ENCODE peak calls at places on chromosomes 6 and 20, in seven cellular contexts. F is esophagus muscularis mucosa, L is mammary epithelial cell, U is psoas muscle, K is prostate gland, G is cardiac muscle cell, P is PC-3. W is an unnamed sample.

GRCh38 chr6:102458990-102459389 is 1065.5 kb downstream of the GRIK2 start:
- DNase-seq in F (no peak), L (no peak), U (no peak), K (no peak), G (no peak), P (no peak), W (no peak)

GRCh38 chr6:41663558-41663957 is 25.3 kb downstream of the MDFI start:
- DNase-seq in F (no peak), L (no peak), U (no peak), K (no peak), G (no peak), P (no peak), W (no peak)

GRCh38 chr6:152312434-152312833 is 324.7 kb downstream of the SYNE1 start:
- DNase-seq in F (peak), L (no peak), U (no peak), K (no peak), G (no peak), P (no peak), W (no peak)

GRCh38 chr20:10360878-10361277 is 73.1 kb downstream of the MKKS start:
- DNase-seq in F (no peak), L (no peak), U (no peak), K (no peak), G (no peak), P (no peak), W (no peak)

GRCh38 chr6:126797981-126798380 is 320.5 kb upstream of the RSPO3 start:
- DNase-seq in F (no peak), L (no peak), U (no peak), K (no peak), G (no peak), P (no peak), W (no peak)

GRCh38 chr6:55758156-55758942 is 117.0 kb downstream of the BMP5 start:
- DNase-seq in F (no peak), L (peak), U (no peak), K (no peak), G (no peak), P (peak), W (no peak)

GRCh38 chr6:112085666-112086065 is 1.6 kb downstream of the TUBE1 start:
- DNase-seq in F (no peak), L (no peak), U (no peak), K (no peak), G (no peak), P (no peak), W (no peak)

GRCh38 chr20:20037960-20038359 is 14.3 kb downstream of the CRNKL1 start:
- DNase-seq in F (no peak), L (no peak), U (no peak), K (no peak), G (no peak), P (no peak), W (no peak)

GRCh38 chr6:53205778-53206177 is 57.1 kb upstream of the GCM1 start:
- DNase-seq in F (no peak), L (no peak), U (no peak), K (no peak), G (no peak), P (no peak), W (no peak)

GRCh38 chr20:53750827-53751393 is 157.3 kb upstream of the ZNF217 start:
- DNase-seq in F (no peak), L (no peak), U (no peak), K (peak), G (peak), P (peak), W (no peak)

GRCh38 chr20:3560578-3560977 is 89.8 kb downstream of the ATRN start:
- DNase-seq in F (no peak), L (peak), U (no peak), K (no peak), G (no peak), P (peak), W (no peak)

GRCh38 chr6:107264357-107264831 is 149.1 kb upstream of the BEND3 start:
- DNase-seq in F (no peak), L (peak), U (no peak), K (no peak), G (no peak), P (peak), W (no peak)

GRCh38 chr6:73774311-73774766 is 78.3 kb downstream of the CD109 start:
- DNase-seq in F (no peak), L (peak), U (no peak), K (no peak), G (peak), P (peak), W (peak)

GRCh38 chr6:113684382-113684901 is 172.7 kb upstream of the MARCKS start:
- DNase-seq in F (no peak), L (peak), U (no peak), K (no peak), G (no peak), P (peak), W (no peak)

GRCh38 chr6:131629656-131630055 is 1.6 kb upstream of the MED23 start:
- DNase-seq in F (no peak), L (peak), U (no peak), K (peak), G (no peak), P (peak), W (no peak)

GRCh38 chr6:134589512-134589911 is 271.6 kb upstream of the SGK1 start:
- DNase-seq in F (no peak), L (peak), U (no peak), K (no peak), G (no peak), P (peak), W (no peak)

GRCh38 chr6:6218246-6219085 is 102.0 kb downstream of the F13A1 start:
- DNase-seq in F (no peak), L (peak), U (peak), K (no peak), G (no peak), P (peak), W (no peak)

GRCh38 chr20:60177080-60177479 is 218.9 kb downstream of the CDH26 start:
- DNase-seq in F (no peak), L (no peak), U (no peak), K (no peak), G (no peak), P (no peak), W (no peak)

GRCh38 chr6:31727717-31728671 is 1.1 kb downstream of the DDAH2 start:
- DNase-seq in F (no peak), L (no peak), U (no peak), K (no peak), G (no peak), P (no peak), W (no peak)

GRCh38 chr6:127384007-127384406 is 40.6 kb upstream of the ECHDC1 start:
- DNase-seq in F (no peak), L (no peak), U (no peak), K (no peak), G (no peak), P (no peak), W (no peak)

GRCh38 chr6:106637051-106637717 is 7.8 kb downstream of the QRSL1 start:
- DNase-seq in F (no peak), L (no peak), U (no peak), K (no peak), G (no peak), P (no peak), W (no peak)

GRCh38 chr20:44209691-44210421 is 715 bp downstream of the OSER1 start:
- DNase-seq in F (no peak), L (no peak), U (peak), K (peak), G (peak), P (no peak), W (no peak)

GRCh38 chr20:49914310-49915117 is 815 bp downstream of the SPATA2 start:
- DNase-seq in F (no peak), L (peak), U (no peak), K (no peak), G (no peak), P (peak), W (no peak)

GRCh38 chr6:218153-219018 is 73.9 kb upstream of the DUSP22 start:
- DNase-seq in F (no peak), L (no peak), U (no peak), K (no peak), G (no peak), P (no peak), W (no peak)

GRCh38 chr20:38748863-38749153 is 548 bp downstream of the ACTR5 start:
- DNase-seq in F (no peak), L (no peak), U (no peak), K (peak), G (no peak), P (peak), W (no peak)

GRCh38 chr6:130670142-130670541 is 157.1 kb upstream of the SMLR1 start:
- DNase-seq in F (no peak), L (no peak), U (no peak), K (no peak), G (no peak), P (no peak), W (no peak)

GRCh38 chr6:105606871-105607421 is 204.1 kb upstream of the PREP start:
- DNase-seq in F (no peak), L (peak), U (no peak), K (no peak), G (no peak), P (no peak), W (no peak)

GRCh38 chr20:49286689-49287551 is 9.1 kb upstream of the ZNFX1 start:
- DNase-seq in F (no peak), L (no peak), U (no peak), K (no peak), G (no peak), P (peak), W (no peak)

GRCh38 chr6:6840831-6841263 is 252.3 kb downstream of the LY86 start:
- DNase-seq in F (no peak), L (no peak), U (no peak), K (no peak), G (no peak), P (no peak), W (no peak)

GRCh38 chr6:35687658-35688604 is 784 bp downstream of the FKBP5 start:
- DNase-seq in F (no peak), L (peak), U (peak), K (peak), G (peak), P (peak), W (no peak)

GRCh38 chr6:49570474-49571079 is 20.1 kb downstream of the C6orf141 start:
- DNase-seq in F (no peak), L (no peak), U (no peak), K (no peak), G (no peak), P (peak), W (no peak)
- TF ChIP-seq CTCF in F (no peak), L (peak), U (no peak), K (no peak), G (no peak), P (peak), W (no peak)

GRCh38 chr6:1625926-1626413 is 16.3 kb downstream of the FOXC1 start:
- DNase-seq in F (no peak), L (no peak), U (no peak), K (no peak), G (no peak), P (no peak), W (no peak)
- H3K27ac ChIP-seq in F (no peak), L (no peak), U (no peak), K (peak), G (no peak), P (no peak), W (peak)

GRCh38 chr6:13927203-13927602 is 2.5 kb downstream of the RNF182 start:
- DNase-seq in F (no peak), L (peak), U (no peak), K (no peak), G (no peak), P (peak), W (no peak)
- TF ChIP-seq CTCF in F (no peak), L (peak), U (no peak), K (no peak), G (no peak), P (peak), W (no peak)

GRCh38 chr6:43093361-43094289 is 17.5 kb downstream of the PTK7 start:
- DNase-seq in F (no peak), L (peak), U (no peak), K (no peak), G (no peak), P (no peak), W (no peak)
- H3K27ac ChIP-seq in F (peak), L (peak), U (peak), K (peak), G (peak), P (no peak), W (peak)

DNA sequence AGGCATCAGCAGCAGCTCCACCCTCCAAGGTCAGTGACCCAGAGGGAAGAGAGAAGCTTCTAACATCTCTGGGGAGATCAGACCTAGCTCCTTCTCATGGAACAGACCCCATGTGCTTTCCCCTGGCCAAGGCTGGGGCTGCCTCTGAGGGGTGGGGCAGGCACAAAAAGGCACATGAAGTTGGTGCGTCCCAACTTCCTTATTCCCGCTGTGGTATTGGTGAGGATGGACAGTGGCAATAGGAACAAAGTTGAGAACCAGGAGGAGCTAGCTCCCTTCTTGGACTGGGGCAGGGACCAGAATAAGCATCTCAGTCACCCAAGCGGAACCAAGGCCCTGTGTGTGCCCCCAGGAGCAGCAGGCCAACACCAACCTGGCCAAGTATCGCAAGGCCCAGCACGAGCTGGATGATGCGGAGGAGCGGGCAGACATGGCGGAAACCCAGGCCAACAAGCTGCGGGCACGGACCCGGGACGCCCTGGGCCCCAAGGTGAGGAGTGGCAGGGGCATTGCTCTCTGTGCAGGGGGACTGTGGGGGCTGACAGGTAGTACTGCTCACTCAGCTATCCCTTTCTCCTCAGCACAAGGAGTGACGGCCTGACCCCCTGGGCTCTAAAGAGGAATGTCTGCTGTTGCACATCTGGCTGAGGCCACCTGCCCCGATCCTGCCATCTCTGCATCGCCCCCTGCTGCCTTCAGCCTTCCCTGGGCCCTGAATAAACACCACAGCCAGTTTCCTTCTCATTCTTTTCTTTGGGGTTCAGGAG is 46.1 kb downstream of the MYH7B start:
- DNase-seq in F (no peak), L (no peak), U (peak), K (no peak), G (no peak), P (no peak), W (no peak)
- TF ChIP-seq CTCF in F (no peak), L (peak), U (peak), K (no peak), G (peak), P (peak), W (no peak)

DNA sequence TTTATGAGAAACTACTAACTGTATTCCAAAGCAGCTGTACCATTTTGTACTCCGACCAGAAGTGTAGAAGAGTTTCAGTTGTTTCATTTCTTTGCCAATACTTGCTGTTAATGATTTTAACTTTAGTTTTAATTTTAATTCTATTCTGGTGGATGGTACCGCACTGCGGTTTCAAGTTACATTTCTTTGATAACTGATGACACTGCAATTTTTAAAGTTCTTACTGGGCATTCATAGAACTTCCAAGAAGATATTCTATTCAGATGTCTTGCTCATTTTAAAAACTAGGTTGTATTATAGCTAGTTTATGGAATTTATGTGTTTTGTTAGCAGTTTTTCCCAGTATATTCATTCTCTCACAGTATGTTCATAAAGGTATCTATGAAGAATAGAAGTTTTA is 63.8 kb upstream of the LYRM2 start:
- DNase-seq in F (no peak), L (no peak), U (no peak), K (no peak), G (no peak), P (no peak), W (no peak)
- H3K27ac ChIP-seq in F (no peak), L (no peak), U (no peak), K (no peak), G (no peak), P (no peak), W (no peak)

W was measured in tibial nerve.